ENCODE peak calls at places on chromosomes 12 and 14, in ten cellular contexts. P is body of pancreas; F is AG09309; X is sigmoid colon; B is right lobe of liver; V is left cardiac atrium; A is uterus; N is NCI-H1436; U is CD4-positive, alpha-beta memory T cell; T is NCI-H1930. K is an unnamed sample.

GRCh38 chr12:77584860-77585259 is 245.8 kb upstream of the NAV3 start:
- DNase-seq in A (no peak), U (no peak), F (no peak), B (no peak), N (no peak), P (no peak), V (no peak), T (no peak), X (no peak), K (peak; percentile 45)

GRCh38 chr12:104358353-104359003 is 54.9 kb downstream of the EID3 start:
- DNase-seq in X (peak; percentile 78), N (peak; percentile 19), B (peak; percentile 56), F (no peak), A (peak; percentile 49), T (peak; percentile 39), P (peak; percentile 71), U (peak; percentile 65), V (peak; percentile 53), K (no peak)

GRCh38 chr12:6825398-6826124 is 2.6 kb upstream of the P3H3 start:
- DNase-seq in N (peak; percentile 64), X (peak; percentile 94), F (peak; percentile 39), T (peak; percentile 88), U (peak; percentile 74), A (peak; percentile 89), V (peak; percentile 85), B (peak; percentile 85), P (peak; percentile 83), K (peak; percentile 28)

GRCh38 chr14:99026471-99026870 is 245.5 kb downstream of the BCL11B start:
- DNase-seq in N (no peak), V (no peak), X (no peak), P (no peak), U (peak; percentile 4), T (no peak), F (no peak), A (no peak), B (no peak), K (peak; percentile 35)

GRCh38 chr12:28899951-28900350 is 249.1 kb upstream of the FAR2 start:
- DNase-seq in T (no peak), A (no peak), X (no peak), P (no peak), B (no peak), U (no peak), V (no peak), N (no peak), F (peak; percentile 97), K (peak; percentile 97)

GRCh38 chr14:49939884-49940510 is 47.1 kb downstream of the ARF6 start:
- DNase-seq in B (no peak), T (no peak), F (no peak), P (no peak), V (no peak), A (no peak), X (no peak), N (no peak), U (no peak), K (no peak)

GRCh38 chr12:74365178-74365964 is 172.3 kb upstream of the ATXN7L3B start:
- DNase-seq in A (no peak), N (peak; percentile 4), U (no peak), B (no peak), F (no peak), V (no peak), T (peak; percentile 18), P (peak; percentile 49), X (no peak), K (peak; percentile 11)

GRCh38 chr12:286531-287300 is 24.1 kb upstream of the SLC6A13 start:
- DNase-seq in B (no peak), N (no peak), A (no peak), X (no peak), P (no peak), F (no peak), U (no peak), T (no peak), V (no peak), K (no peak)

GRCh38 chr12:90659060-90659459 is 295.9 kb downstream of the CCER1 start:
- DNase-seq in V (no peak), B (no peak), X (no peak), N (no peak), F (no peak), A (no peak), T (no peak), P (no peak), U (no peak), K (no peak)

GRCh38 chr12:124588689-124589318 is 21.4 kb upstream of the NCOR2 start:
- DNase-seq in N (no peak), X (peak; percentile 81), T (no peak), V (peak; percentile 74), F (no peak), U (no peak), B (no peak), A (no peak), P (peak; percentile 63), K (peak; percentile 71)

GRCh38 chr12:83149987-83150386 is 463.3 kb downstream of the TMTC2 start:
- DNase-seq in F (no peak), A (no peak), B (no peak), U (no peak), X (no peak), T (no peak), V (no peak), N (no peak), P (no peak), K (no peak)

GRCh38 chr14:105294142-105294597 is 6.6 kb downstream of the BRF1 start:
- DNase-seq in B (no peak), P (peak; percentile 61), T (no peak), X (no peak), V (peak; percentile 78), N (peak; percentile 76), F (no peak), A (no peak), U (peak; percentile 81), K (no peak)

GRCh38 chr12:120381752-120382419 is 12.9 kb upstream of the MSI1 start:
- DNase-seq in F (no peak), P (no peak), V (no peak), B (no peak), X (no peak), N (no peak), U (no peak), T (no peak), A (no peak), K (no peak)

GRCh38 chr14:52078093-52078492 is 9.2 kb upstream of the NID2 start:
- DNase-seq in X (no peak), N (no peak), A (no peak), V (no peak), F (no peak), U (no peak), P (no peak), B (no peak), T (no peak), K (no peak)

GRCh38 chr12:116931665-116932064 is 20.9 kb downstream of the FBXW8 start:
- DNase-seq in U (no peak), T (peak; percentile 44), P (no peak), X (no peak), B (no peak), A (no peak), N (no peak), F (no peak), V (no peak), K (no peak)

GRCh38 chr14:92516344-92516965 is 2.9 kb downstream of the RIN3 start:
- DNase-seq in U (no peak), P (no peak), A (no peak), F (no peak), T (no peak), N (no peak), B (no peak), X (peak; percentile 56), V (no peak), K (no peak)

GRCh38 chr12:93297032-93297431 is 80.7 kb upstream of the NUDT4 start:
- DNase-seq in T (no peak), X (no peak), P (no peak), A (no peak), N (no peak), U (no peak), B (no peak), V (no peak), F (no peak), K (no peak)

GRCh38 chr12:3698218-3698974 is 54.5 kb downstream of the CRACR2A start:
- DNase-seq in U (no peak), P (no peak), X (no peak), B (no peak), V (no peak), A (no peak), N (peak; percentile 92), T (peak; percentile 52), F (peak; percentile 90), K (peak; percentile 80)

GRCh38 chr12:115885040-115885439 is 392.5 kb downstream of the MED13L start:
- DNase-seq in P (no peak), X (no peak), U (no peak), N (peak; percentile 30), V (no peak), A (no peak), F (no peak), B (no peak), T (no peak), K (no peak)

GRCh38 chr12:1184402-1184801 is 193.4 kb downstream of the ERC1 start:
- DNase-seq in U (no peak), B (no peak), F (no peak), A (no peak), P (no peak), X (no peak), N (no peak), T (no peak), V (no peak), K (peak; percentile 48)

GRCh38 chr14:71300474-71301359 is 393.5 kb downstream of the PCNX1 start:
- DNase-seq in P (peak; percentile 5), B (no peak), A (no peak), N (no peak), T (no peak), V (no peak), F (no peak), U (no peak), X (no peak), K (no peak)

GRCh38 chr14:76456200-76456599 is 80.3 kb downstream of the ESRRB start:
- DNase-seq in A (no peak), P (peak; percentile 12), F (no peak), T (peak; percentile 23), B (no peak), N (peak; percentile 37), V (no peak), U (peak; percentile 15), X (no peak), K (peak; percentile 43)

GRCh38 chr12:22518067-22518719 is 26.1 kb downstream of the C2CD5 start:
- DNase-seq in T (peak; percentile 62), P (peak; percentile 88), U (no peak), B (peak; percentile 57), N (no peak), A (no peak), F (no peak), X (no peak), V (peak; percentile 55), K (peak; percentile 72)

GRCh38 chr12:95607642-95608041 is 56.4 kb upstream of the USP44 start:
- DNase-seq in A (no peak), N (no peak), P (peak; percentile 74), F (no peak), X (no peak), T (peak; percentile 55), U (no peak), B (no peak), V (no peak), K (no peak)

GRCh38 chr12:108234155-108234554 is 105.0 kb downstream of the CMKLR1 start:
- DNase-seq in A (peak; percentile 32), U (no peak), P (peak; percentile 21), V (no peak), T (no peak), B (no peak), F (peak; percentile 5), N (no peak), X (no peak), K (no peak)

GRCh38 chr14:100530270-100531072 is 56.7 kb downstream of the BEGAIN start:
- DNase-seq in V (peak; percentile 10), B (peak; percentile 18), N (no peak), T (no peak), X (peak; percentile 52), F (no peak), P (peak; percentile 1), U (no peak), A (no peak), K (no peak)

GRCh38 chr14:95507701-95508103 is 8.7 kb downstream of the SYNE3 start:
- DNase-seq in F (no peak), U (no peak), A (no peak), T (no peak), P (no peak), V (peak; percentile 66), N (no peak), B (peak; percentile 39), X (no peak), K (peak; percentile 66)

GRCh38 chr12:131784909-131785762 is 43.1 kb upstream of the MMP17 start:
- DNase-seq in P (no peak), X (peak; percentile 53), V (no peak), T (no peak), B (no peak), N (no peak), U (no peak), A (no peak), F (peak; percentile 61), K (no peak)

K was measured in foreskin keratinocyte.